ENCODE peak calls at places on chromosomes 5 and 9, in seven cellular contexts. G is HCT116, P is GM12878, L is transverse colon, I is sigmoid colon, M is thyroid gland, T is endothelial cell of umbilical vein. U is an unnamed sample.

GRCh38 chr5:84384604-84385575 is at the start of gene EDIL3:
- DNase-seq in G (no peak), M (peak), L (peak), P (no peak), T (peak), I (peak), U (no peak)

GRCh38 chr5:133469252-133469651 is 143.1 kb downstream of the FSTL4 start:
- DNase-seq in P (no peak), T (no peak), L (no peak), G (no peak), I (no peak), M (no peak), U (no peak)

GRCh38 chr9:109483771-109484442 is 14.2 kb downstream of the PTPN3 start:
- DNase-seq in G (no peak), M (no peak), P (no peak), L (no peak), T (no peak), I (no peak), U (no peak)

GRCh38 chr9:19998153-19998552 is 209.3 kb upstream of the SLC24A2 start:
- DNase-seq in I (no peak), T (peak), M (no peak), L (no peak), G (peak), P (peak), U (no peak)

GRCh38 chr5:6197427-6197826 is 180.9 kb downstream of the MED10 start:
- DNase-seq in T (no peak), P (no peak), G (no peak), L (no peak), I (no peak), M (no peak), U (no peak)

GRCh38 chr5:142420521-142420920 is 95.7 kb upstream of the SPRY4 start:
- DNase-seq in T (no peak), G (no peak), L (no peak), M (no peak), P (no peak), I (no peak), U (no peak)

GRCh38 chr5:90911169-90911568 is 352.6 kb downstream of the ADGRV1 start:
- DNase-seq in L (no peak), P (no peak), G (no peak), I (no peak), M (no peak), T (no peak), U (no peak)

GRCh38 chr9:38387751-38388150 is 4.8 kb upstream of the ALDH1B1 start:
- DNase-seq in T (no peak), G (no peak), P (no peak), I (peak), L (no peak), M (no peak), U (no peak)

GRCh38 chr5:14782591-14782990 is 89.0 kb downstream of the ANKH start:
- DNase-seq in P (no peak), I (no peak), T (no peak), L (no peak), G (no peak), M (no peak), U (no peak)

GRCh38 chr5:6567835-6568234 is 65.0 kb downstream of the NSUN2 start:
- DNase-seq in L (no peak), P (no peak), G (no peak), I (no peak), T (no peak), M (no peak), U (no peak)

GRCh38 chr9:110027624-110028023 is 180.3 kb downstream of the C9orf152 start:
- DNase-seq in T (peak), L (no peak), I (no peak), P (no peak), M (no peak), G (no peak), U (no peak)

GRCh38 chr5:124743534-124744169 is 2.8 kb downstream of the ZNF608 start:
- DNase-seq in M (peak), G (no peak), I (no peak), T (no peak), P (no peak), L (peak), U (peak)

GRCh38 chr9:84136119-84136868 is 155.7 kb downstream of the RMI1 start:
- DNase-seq in M (no peak), L (peak), P (no peak), T (no peak), I (no peak), G (no peak), U (no peak)

GRCh38 chr5:175829718-175830585 is 41.4 kb upstream of the CPLX2 start:
- DNase-seq in P (no peak), I (no peak), T (no peak), L (no peak), G (no peak), M (no peak), U (no peak)

GRCh38 chr9:33234511-33235467 is 5.2 kb upstream of the SPINK4 start:
- DNase-seq in M (no peak), G (no peak), T (no peak), P (no peak), L (no peak), I (no peak), U (no peak)

GRCh38 chr5:32942225-32942989 is 231.3 kb downstream of the NPR3 start:
- DNase-seq in I (no peak), L (peak), M (no peak), P (no peak), G (peak), T (peak), U (no peak)

GRCh38 chr9:11457809-11458785 is 845.3 kb upstream of the PTPRD start:
- DNase-seq in M (no peak), G (no peak), L (no peak), I (no peak), T (no peak), P (no peak), U (no peak)

GRCh38 chr9:70444904-70445303 is 30.4 kb upstream of the KLF9 start:
- DNase-seq in T (no peak), P (no peak), G (no peak), L (no peak), I (no peak), M (no peak), U (no peak)

GRCh38 chr5:181241393-181241975 is 2.2 kb downstream of the RACK1 start:
- DNase-seq in P (no peak), T (peak), L (no peak), M (no peak), I (peak), G (no peak), U (no peak)

GRCh38 chr9:19030899-19031298 is 2.1 kb downstream of the SAXO1 start:
- DNase-seq in L (no peak), G (no peak), M (no peak), T (no peak), I (no peak), P (no peak), U (no peak)

GRCh38 chr5:97157689-97158088 is 15.3 kb upstream of the LIX1 start:
- DNase-seq in P (no peak), G (no peak), L (no peak), M (no peak), I (no peak), T (no peak), U (no peak)

GRCh38 chr5:117682416-117682815 is 1107.8 kb upstream of the SEMA6A start:
- DNase-seq in L (no peak), M (no peak), P (no peak), I (no peak), G (no peak), T (no peak), U (no peak)

GRCh38 chr5:158382473-158382872 is 523.5 kb upstream of the CLINT1 start:
- DNase-seq in G (peak), M (peak), I (peak), P (no peak), T (peak), L (peak), U (peak)

GRCh38 chr9:1009101-1009707 is 32.7 kb downstream of the DMRT3 start:
- DNase-seq in P (no peak), I (peak), M (peak), T (peak), G (peak), L (peak), U (peak)

GRCh38 chr5:159814222-159814621 is 102.1 kb upstream of the ADRA1B start:
- DNase-seq in L (no peak), G (no peak), T (no peak), M (no peak), I (no peak), P (no peak), U (no peak)

GRCh38 chr5:98214240-98215051 is 559.0 kb upstream of the RGMB start:
- DNase-seq in P (no peak), M (no peak), L (no peak), I (no peak), T (no peak), G (no peak), U (no peak)

GRCh38 chr9:125904155-125904841 is 157.1 kb downstream of the PBX3 start:
- DNase-seq in I (no peak), G (no peak), P (no peak), M (no peak), L (no peak), T (peak), U (no peak)

GRCh38 chr5:135369952-135370351 is 29.1 kb downstream of the MACROH2A1 start:
- DNase-seq in I (no peak), G (no peak), M (no peak), L (no peak), T (no peak), P (no peak), U (no peak)

GRCh38 chr9:109411818-109412352 is 86.2 kb downstream of the PTPN3 start:
- DNase-seq in P (peak), M (peak), L (no peak), G (no peak), I (no peak), T (no peak), U (no peak)

GRCh38 chr9:99115947-99116543 is 11.1 kb downstream of the TGFBR1 start:
- DNase-seq in I (no peak), P (no peak), G (no peak), M (no peak), T (no peak), L (no peak), U (no peak)

GRCh38 chr5:28877050-28877449 is 1838.7 kb upstream of the CDH9 start:
- DNase-seq in G (no peak), M (no peak), P (no peak), L (no peak), I (no peak), T (no peak), U (no peak)

GRCh38 chr5:159987031-159987674 is 21.8 kb upstream of the TTC1 start:
- DNase-seq in M (peak), G (peak), I (peak), P (peak), L (peak), T (peak), U (peak)

GRCh38 chr9:109846781-109847180 is 66.8 kb downstream of the PALM2AKAP2 start:
- DNase-seq in I (no peak), L (no peak), M (no peak), P (no peak), G (no peak), T (no peak), U (no peak)

GRCh38 chr5:60639544-60639943 is 60.4 kb downstream of the DEPDC1B start:
- DNase-seq in M (peak), G (no peak), T (no peak), L (no peak), I (no peak), P (no peak), U (no peak)

GRCh38 chr9:9874270-9874669 is 738.5 kb downstream of the PTPRD start:
- DNase-seq in L (no peak), G (no peak), I (no peak), T (no peak), M (no peak), P (no peak), U (no peak)

GRCh38 chr5:172906436-172906835 is 52.8 kb upstream of the RPL26L1 start:
- DNase-seq in P (peak), L (no peak), M (no peak), I (no peak), G (no peak), T (no peak), U (no peak)

GRCh38 chr5:3114467-3114866 is 363.0 kb upstream of the IRX2 start:
- DNase-seq in G (no peak), P (no peak), M (no peak), I (peak), T (no peak), L (no peak), U (no peak)

GRCh38 chr9:118522093-118523028 is 818.2 kb downstream of the TLR4 start:
- DNase-seq in T (peak), P (peak), M (peak), L (peak), I (no peak), G (no peak), U (no peak)

GRCh38 chr5:14171621-14172020 is 28.5 kb downstream of the TRIO start:
- DNase-seq in T (no peak), P (no peak), I (no peak), L (no peak), M (no peak), G (no peak), U (no peak)

GRCh38 chr5:152864993-152865392 is 459.9 kb upstream of the NMUR2 start:
- DNase-seq in G (no peak), I (no peak), L (no peak), P (no peak), T (no peak), M (no peak), U (no peak)

DNA sequence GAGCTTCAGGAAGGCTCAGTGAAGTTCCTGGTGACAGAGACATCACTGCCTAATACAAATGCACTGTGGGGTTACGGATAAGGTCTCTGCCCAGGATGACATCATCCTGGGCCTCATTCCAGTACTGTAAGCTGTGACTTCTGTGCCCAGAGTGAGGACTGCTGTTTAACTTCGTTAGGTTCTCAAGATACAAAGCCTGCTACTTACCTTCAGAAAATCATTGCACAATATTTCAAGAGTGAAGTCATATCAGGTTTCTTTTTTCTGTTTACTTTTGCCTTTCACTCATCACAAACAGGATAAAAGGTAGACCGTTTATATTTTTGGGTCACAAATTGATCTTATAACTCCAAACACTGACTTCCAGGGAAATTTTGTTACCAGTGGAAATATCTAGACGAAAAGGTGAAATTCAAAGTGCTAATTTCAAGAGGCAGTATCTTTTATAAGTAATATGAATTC is 241.2 kb downstream of the PIK3R1 start:
- DNase-seq in T (peak), I (no peak), G (no peak), P (no peak), L (peak), M (peak), U (no peak)
- TF ChIP-seq POLR2A in T (no peak), I (no peak), G (no peak), P (no peak), L (no peak), M (no peak), U (no peak)

GRCh38 chr5:139104577-139105271 is 93.4 kb downstream of the SIL1 start:
- DNase-seq in P (no peak), L (peak), T (no peak), I (peak), M (peak), G (no peak), U (peak)
- H3K4me3 ChIP-seq in P (no peak), L (no peak), T (no peak), I (no peak), M (no peak), G (no peak), U (no peak)

GRCh38 chr9:34665381-34666250 is 3.2 kb upstream of the CCL27 start:
- DNase-seq in M (peak), L (peak), P (no peak), I (peak), G (peak), T (peak), U (peak)
- TF ChIP-seq POLR2A in M (peak), L (peak), P (peak), I (peak), G (peak), T (peak), U (peak)

DNA sequence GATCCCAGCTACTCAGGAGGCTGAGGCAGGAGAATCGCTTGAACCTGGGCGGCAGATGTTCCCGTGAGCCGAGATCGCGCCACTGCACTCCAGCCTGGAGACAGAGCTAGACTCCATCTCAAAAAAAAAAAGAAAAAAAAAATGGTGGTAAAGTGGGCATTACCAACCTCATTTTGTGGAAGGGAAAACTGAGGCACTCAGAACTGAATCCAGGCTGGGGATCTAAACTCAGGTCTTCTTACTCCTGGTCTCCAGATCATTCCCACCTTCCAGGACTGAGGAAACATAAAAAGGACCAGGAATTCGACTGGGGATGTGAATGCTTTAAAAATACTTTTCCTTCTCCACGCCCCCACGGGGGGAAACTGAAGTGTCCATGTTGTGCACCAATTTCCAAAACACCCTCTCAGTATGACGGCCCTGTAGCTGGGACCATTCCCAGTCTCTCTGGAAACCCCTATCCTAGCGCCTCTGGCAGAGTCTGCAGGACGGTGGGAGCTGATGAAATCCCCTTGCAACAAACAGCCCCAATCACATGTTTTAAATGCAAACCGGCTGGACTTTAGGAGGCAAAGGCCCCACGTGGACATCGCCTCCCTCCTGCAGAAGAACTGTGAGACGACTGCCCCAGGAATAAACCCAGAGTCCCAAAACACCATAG is 8.9 kb upstream of the AKNA start:
- DNase-seq in M (no peak), T (no peak), I (peak), G (peak), L (no peak), P (no peak), U (no peak)
- H3K4me3 ChIP-seq in M (no peak), T (no peak), I (no peak), G (peak), L (peak), P (peak), U (no peak)

GRCh38 chr9:137188490-137189296 is at the start of the genes ANAPC2 and SSNA1:
- DNase-seq in I (peak), G (peak), M (peak), L (peak), T (peak), P (peak), U (peak)
- TF ChIP-seq POLR2A in I (peak), G (peak), M (peak), L (peak), T (peak), P (peak), U (peak)

U was measured in gastrocnemius medialis.